ENCODE peak calls at places on chromosomes 16 and 17, in four cellular contexts. A, I, Q and G are unnamed samples.

GRCh38 chr17:74027539-74027938 is 175.9 kb upstream of the RPL38 start:
- DNase-seq in I (no peak), A (no peak), Q (no peak), G (no peak)

GRCh38 chr17:38704645-38705522 is at the start of gene MLLT6:
- DNase-seq in I (no peak), A (peak), Q (peak), G (no peak)

GRCh38 chr16:88405325-88406060 is 22.7 kb downstream of the ZNF469 start:
- DNase-seq in Q (no peak), I (no peak), A (no peak), G (no peak)

GRCh38 chr17:17818088-17818526 is 18.7 kb downstream of the SREBF1 start:
- DNase-seq in Q (no peak), I (no peak), A (no peak), G (no peak)

GRCh38 chr17:77422104-77422782 is 281.5 kb downstream of the SEC14L1 start:
- DNase-seq in I (no peak), Q (no peak), A (no peak), G (no peak)

GRCh38 chr16:72658888-72659717 is 388.8 kb downstream of the ZFHX3 start:
- DNase-seq in I (no peak), Q (no peak), A (no peak), G (no peak)

GRCh38 chr17:40857535-40857934 is 9.5 kb downstream of the KRT12 start:
- DNase-seq in A (no peak), Q (no peak), I (no peak), G (no peak)

GRCh38 chr16:15749371-15749770 is 99.3 kb downstream of the NDE1 start:
- DNase-seq in A (no peak), Q (no peak), I (no peak), G (no peak)

GRCh38 chr17:17071531-17072360 is 29.5 kb downstream of the MPRIP start:
- DNase-seq in I (no peak), A (no peak), Q (no peak), G (no peak)

GRCh38 chr16:84194470-84195200 is 3.7 kb downstream of the ADAD2 start:
- DNase-seq in Q (no peak), A (no peak), I (no peak), G (no peak)

GRCh38 chr16:86462334-86463084 is 47.8 kb upstream of the FOXF1 start:
- DNase-seq in I (no peak), A (no peak), Q (no peak), G (no peak)

GRCh38 chr17:43545383-43545632 is 832 bp downstream of the ETV4 start:
- DNase-seq in I (no peak), A (peak), Q (peak), G (no peak)

GRCh38 chr16:86994651-86995171 is 322.5 kb downstream of the C16orf95 start:
- DNase-seq in Q (no peak), I (no peak), A (no peak), G (no peak)